ENCODE peak calls at places on chromosomes 13 and 19, in seven cellular contexts. G, S, R, K, D, Z and Q are unnamed samples.

GRCh38 chr19:47729799-47730520 is 15.4 kb upstream of the NOP53 start:
- DNase-seq in G (no peak), S (peak; percentile 75), R (peak; percentile 88), K (peak; percentile 52), D (peak; percentile 87), Z (peak; percentile 91), Q (no peak)

GRCh38 chr19:29711584-29712132 is 3.4 kb downstream of the C19orf12 start:
- DNase-seq in G (no peak), S (no peak), R (no peak), K (no peak), D (no peak), Z (peak; percentile 28), Q (no peak)

GRCh38 chr13:88005188-88005587 is 334.0 kb downstream of the SLITRK5 start:
- DNase-seq in G (no peak), S (no peak), R (no peak), K (no peak), D (no peak), Z (no peak), Q (peak; percentile 15)

GRCh38 chr13:113086031-113086750 is 19.4 kb upstream of the F7 start:
- DNase-seq in G (no peak), S (no peak), R (no peak), K (no peak), D (no peak), Z (peak; percentile 43), Q (no peak)

GRCh38 chr19:10113964-10114650 is 2.6 kb downstream of the P2RY11 start:
- DNase-seq in G (no peak), S (no peak), R (no peak), K (no peak), D (no peak), Z (no peak), Q (no peak)

GRCh38 chr19:14410054-14410774 is 8.9 kb downstream of the DDX39A start:
- DNase-seq in G (no peak), S (no peak), R (no peak), K (no peak), D (no peak), Z (no peak), Q (no peak)

GRCh38 chr19:47047931-47048399 is 459 bp downstream of the TMEM160 start:
- DNase-seq in G (peak; percentile 78), S (peak; percentile 92), R (peak; percentile 86), K (peak; percentile 83), D (peak; percentile 89), Z (peak; percentile 87), Q (peak; percentile 87)

GRCh38 chr13:97226788-97227627 is 4.9 kb downstream of the MBNL2 start:
- DNase-seq in G (no peak), S (no peak), R (no peak), K (no peak), D (no peak), Z (no peak), Q (no peak)

GRCh38 chr13:22031702-22032286 is 360.9 kb downstream of the FGF9 start:
- DNase-seq in G (no peak), S (no peak), R (no peak), K (no peak), D (no peak), Z (no peak), Q (no peak)

GRCh38 chr13:97506511-97506910 is 72.5 kb downstream of the RAP2A start:
- DNase-seq in G (no peak), S (no peak), R (no peak), K (no peak), D (no peak), Z (peak; percentile 71), Q (no peak)

GRCh38 chr19:21604351-21604926 is 99.0 kb downstream of the ZNF429 start:
- DNase-seq in G (no peak), S (peak; percentile 26), R (peak; percentile 14), K (peak; percentile 33), D (no peak), Z (no peak), Q (peak; percentile 8)

GRCh38 chr13:92590503-92590908 is 636.1 kb upstream of the GPC6 start:
- DNase-seq in G (no peak), S (no peak), R (no peak), K (no peak), D (no peak), Z (no peak), Q (peak; percentile 43)

GRCh38 chr13:62122434-62122833 is 706.8 kb upstream of the PCDH20 start:
- DNase-seq in G (no peak), S (no peak), R (no peak), K (no peak), D (no peak), Z (no peak), Q (no peak)

GRCh38 chr19:33066543-33066942 is 1.9 kb upstream of the RHPN2 start:
- DNase-seq in G (no peak), S (no peak), R (no peak), K (no peak), D (no peak), Z (no peak), Q (no peak)

GRCh38 chr13:59423708-59424355 is 739.9 kb downstream of the DIAPH3 start:
- DNase-seq in G (no peak), S (no peak), R (no peak), K (no peak), D (no peak), Z (no peak), Q (no peak)

GRCh38 chr19:8233370-8233769 is 24.2 kb downstream of the CERS4 start:
- DNase-seq in G (no peak), S (no peak), R (no peak), K (no peak), D (no peak), Z (no peak), Q (no peak)

GRCh38 chr13:99981115-99982020 is at the start of gene ZIC2:
- DNase-seq in G (peak; percentile 73), S (peak; percentile 69), R (no peak), K (peak; percentile 60), D (peak; percentile 63), Z (peak; percentile 76), Q (no peak)

GRCh38 chr13:55345197-55345596 is 1795.5 kb upstream of the PRR20A start:
- DNase-seq in G (no peak), S (no peak), R (no peak), K (no peak), D (no peak), Z (no peak), Q (no peak)

GRCh38 chr19:9075064-9075964 is 11.5 kb upstream of the OR1M1 start:
- DNase-seq in G (peak; percentile 97), S (peak; percentile 37), R (peak; percentile 61), K (peak; percentile 98), D (peak; percentile 71), Z (peak; percentile 96), Q (peak; percentile 98)

GRCh38 chr13:70987043-70987442 is 878.8 kb upstream of the KLHL1 start:
- DNase-seq in G (no peak), S (no peak), R (no peak), K (no peak), D (no peak), Z (no peak), Q (no peak)

GRCh38 chr19:1904385-1905070 is 671 bp upstream of the ADAT3 start:
- DNase-seq in G (no peak), S (peak; percentile 68), R (no peak), K (peak; percentile 34), D (peak; percentile 84), Z (no peak), Q (peak; percentile 92)

GRCh38 chr19:45517238-45517637 is 10.0 kb downstream of the VASP start:
- DNase-seq in G (no peak), S (no peak), R (no peak), K (no peak), D (no peak), Z (no peak), Q (no peak)
- H3K4me1 ChIP-seq in G (peaks cover 69% of the 10 kb centered on the region), S (no peaks in the 10 kb centered on the region), R (peaks cover 25% of the 10 kb centered on the region), K (peaks cover 17% of the 10 kb centered on the region), D (peaks cover 10% of the 10 kb centered on the region), Z (peaks cover 16% of the 10 kb centered on the region), Q (peaks cover 4% of the 10 kb centered on the region)

GRCh38 chr13:44112700-44113329 is 233.1 kb downstream of the LACC1 start:
- DNase-seq in G (no peak), S (no peak), R (no peak), K (no peak), D (no peak), Z (no peak), Q (no peak)

GRCh38 chr13:44117351-44117750 is 237.6 kb downstream of the LACC1 start:
- DNase-seq in G (no peak), S (no peak), R (no peak), K (no peak), D (no peak), Z (no peak), Q (no peak)

GRCh38 chr13:44120814-44121505 is 241.3 kb downstream of the LACC1 start:
- DNase-seq in G (no peak), S (no peak), R (no peak), K (no peak), D (no peak), Z (no peak), Q (no peak)

GRCh38 chr13:44111701-44112100 is 232.0 kb downstream of the LACC1 start:
- DNase-seq in G (no peak), S (no peak), R (no peak), K (no peak), D (no peak), Z (no peak), Q (no peak)

GRCh38 chr13:44116562-44117315 is 237.0 kb downstream of the LACC1 start:
- DNase-seq in G (no peak), S (peak; percentile 28), R (peak; percentile 40), K (no peak), D (no peak), Z (no peak), Q (no peak)
- H3K27ac ChIP-seq in G (no peak overlapping the region), S (peak overlapping the region; percentile 63), R (peak overlapping the region; percentile 62), K (no peak overlapping the region), D (peak overlapping the region; percentile 74), Z (no peak overlapping the region), Q (no peak overlapping the region)

GRCh38 chr19:18265611-18265981 is 8.7 kb downstream of the IQCN start:
- DNase-seq in G (no peak), S (no peak), R (no peak), K (no peak), D (no peak), Z (no peak), Q (no peak)

GRCh38 chr19:18264956-18265610 is 9.2 kb downstream of the IQCN start:
- DNase-seq in G (no peak), S (no peak), R (no peak), K (no peak), D (no peak), Z (no peak), Q (no peak)

GRCh38 chr19:18264428-18264827 is 9.8 kb downstream of the IQCN start:
- DNase-seq in G (no peak), S (no peak), R (no peak), K (no peak), D (no peak), Z (no peak), Q (no peak)

GRCh38 chr19:18269336-18269735 is 4.9 kb downstream of the IQCN start:
- DNase-seq in G (no peak), S (no peak), R (no peak), K (no peak), D (no peak), Z (no peak), Q (no peak)

GRCh38 chr19:18266863-18267686 is 7.2 kb downstream of the IQCN start:
- DNase-seq in G (no peak), S (no peak), R (no peak), K (no peak), D (no peak), Z (no peak), Q (no peak)
- TF ChIP-seq CTCF in G (no peak), S (no peak), R (no peak), K (no peak), D (no peak), Z (no peak), Q (no peak)

DNA sequence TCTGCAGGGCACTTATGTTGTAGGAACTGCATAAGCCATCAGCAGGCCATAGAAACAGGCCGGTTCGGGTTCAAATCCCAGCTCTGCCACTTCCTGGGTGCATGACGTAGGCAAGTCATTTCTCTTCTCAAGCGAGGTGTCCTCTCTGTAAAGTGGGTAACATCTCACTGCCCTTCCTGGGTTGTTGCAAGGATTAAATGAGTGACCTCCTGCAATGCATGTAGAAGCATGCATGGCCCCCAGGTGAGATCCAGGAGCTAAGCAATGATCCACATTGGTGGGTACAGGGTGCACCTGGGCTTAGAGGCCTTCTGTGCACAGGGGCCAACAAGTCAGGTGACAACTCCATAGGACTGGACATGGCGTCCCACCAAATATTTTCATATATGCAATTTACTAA is 13.8 kb downstream of the PHLDB3 start:
- DNase-seq in G (no peak), S (no peak), R (no peak), K (no peak), D (no peak), Z (peak; percentile 7), Q (no peak)
- H3K4me1 ChIP-seq in G (no peaks in the 10 kb centered on the region), S (no peaks in the 10 kb centered on the region), R (no peaks in the 10 kb centered on the region), K (no peaks in the 10 kb centered on the region), D (no peaks in the 10 kb centered on the region), Z (no peaks in the 10 kb centered on the region), Q (no peaks in the 10 kb centered on the region)